ENCODE peak calls at places on chromosome 15, in four cellular contexts. One of them, this sample, is unnamed.

GRCh38 chr15:43441316-43441715 is 51.6 kb downstream of the TP53BP1 start:
- DNase-seq in GM12892: no peak
- DNase-seq in endothelial cell of umbilical vein: no peak
- DNase-seq in Peyer's patch: no peak
- DNase-seq in this sample: peak; percentile 29

GRCh38 chr15:40630313-40630712 is 36.3 kb downstream of the KNL1 start:
- DNase-seq in GM12892: no peak
- DNase-seq in endothelial cell of umbilical vein: no peak
- DNase-seq in Peyer's patch: no peak
- DNase-seq in this sample: no peak

GRCh38 chr15:59274126-59274970 is 67.7 kb downstream of the LDHAL6B start:
- DNase-seq in GM12892: no peak
- DNase-seq in endothelial cell of umbilical vein: peak; percentile 48
- DNase-seq in Peyer's patch: no peak
- DNase-seq in this sample: peak; percentile 19

GRCh38 chr15:48250640-48251076 is 44.6 kb downstream of the SLC12A1 start:
- DNase-seq in GM12892: no peak
- DNase-seq in endothelial cell of umbilical vein: peak; percentile 71
- DNase-seq in Peyer's patch: no peak
- DNase-seq in this sample: peak; percentile 4

GRCh38 chr15:76866716-76867321 is 38.3 kb downstream of the SCAPER start:
- DNase-seq in GM12892: no peak
- DNase-seq in endothelial cell of umbilical vein: peak; percentile 64
- DNase-seq in Peyer's patch: no peak
- DNase-seq in this sample: no peak

GRCh38 chr15:35067501-35068347 is 17.4 kb downstream of the NANOGP8 start:
- DNase-seq in GM12892: no peak
- DNase-seq in endothelial cell of umbilical vein: no peak
- DNase-seq in Peyer's patch: no peak
- DNase-seq in this sample: no peak

GRCh38 chr15:85769182-85769900 is 25.4 kb downstream of the KLHL25 start:
- DNase-seq in GM12892: no peak
- DNase-seq in endothelial cell of umbilical vein: no peak
- DNase-seq in Peyer's patch: no peak
- DNase-seq in this sample: no peak

GRCh38 chr15:74957301-74958035 is 896 bp upstream of the RPP25 start:
- DNase-seq in GM12892: no peak
- DNase-seq in endothelial cell of umbilical vein: no peak
- DNase-seq in Peyer's patch: peak; percentile 64
- DNase-seq in this sample: no peak

GRCh38 chr15:56869573-56869972 is 48.9 kb upstream of the TCF12 start:
- DNase-seq in GM12892: no peak
- DNase-seq in endothelial cell of umbilical vein: peak; percentile 31
- DNase-seq in Peyer's patch: peak; percentile 63
- DNase-seq in this sample: no peak

GRCh38 chr15:74369084-74369745 is 1.8 kb upstream of the CYP11A1 start:
- DNase-seq in GM12892: no peak
- DNase-seq in endothelial cell of umbilical vein: no peak
- DNase-seq in Peyer's patch: no peak
- DNase-seq in this sample: no peak

GRCh38 chr15:98906712-98907083 is 100.9 kb downstream of the PGPEP1L start:
- DNase-seq in GM12892: no peak
- DNase-seq in endothelial cell of umbilical vein: no peak
- DNase-seq in Peyer's patch: no peak
- DNase-seq in this sample: no peak

GRCh38 chr15:95277266-95277665 is 1045.9 kb downstream of the MCTP2 start:
- DNase-seq in GM12892: no peak
- DNase-seq in endothelial cell of umbilical vein: no peak
- DNase-seq in Peyer's patch: no peak
- DNase-seq in this sample: no peak

GRCh38 chr15:44882499-44882968 is 74.0 kb upstream of the TERB2 start:
- DNase-seq in GM12892: no peak
- DNase-seq in endothelial cell of umbilical vein: no peak
- DNase-seq in Peyer's patch: no peak
- DNase-seq in this sample: peak; percentile 7

GRCh38 chr15:66075947-66076346 is 177.6 kb downstream of the MEGF11 start:
- DNase-seq in GM12892: no peak
- DNase-seq in endothelial cell of umbilical vein: no peak
- DNase-seq in Peyer's patch: no peak
- DNase-seq in this sample: no peak

GRCh38 chr15:40283615-40284306 is 897 bp upstream of the ANKRD63 start:
- DNase-seq in GM12892: no peak
- DNase-seq in endothelial cell of umbilical vein: no peak
- DNase-seq in Peyer's patch: no peak
- DNase-seq in this sample: no peak

GRCh38 chr15:99100245-99101173 is 4.4 kb upstream of the SYNM start:
- DNase-seq in GM12892: peak; percentile 50
- DNase-seq in endothelial cell of umbilical vein: peak; percentile 59
- DNase-seq in Peyer's patch: peak; percentile 86
- DNase-seq in this sample: peak; percentile 65

GRCh38 chr15:39925112-39925830 is 5.2 kb upstream of the GPR176 start:
- DNase-seq in GM12892: no peak
- DNase-seq in endothelial cell of umbilical vein: peak; percentile 36
- DNase-seq in Peyer's patch: no peak
- DNase-seq in this sample: no peak

GRCh38 chr15:72216079-72216478 is 14.9 kb downstream of the PKM start:
- DNase-seq in GM12892: no peak
- DNase-seq in endothelial cell of umbilical vein: no peak
- DNase-seq in Peyer's patch: no peak
- DNase-seq in this sample: no peak

GRCh38 chr15:85463273-85463937 is 83.0 kb downstream of the AKAP13 start:
- DNase-seq in GM12892: no peak
- DNase-seq in endothelial cell of umbilical vein: no peak
- DNase-seq in Peyer's patch: no peak
- DNase-seq in this sample: no peak

GRCh38 chr15:36371509-36371908 is 207.9 kb upstream of the CDIN1 start:
- DNase-seq in GM12892: no peak
- DNase-seq in endothelial cell of umbilical vein: no peak
- DNase-seq in Peyer's patch: no peak
- DNase-seq in this sample: no peak

GRCh38 chr15:87752250-87752951 is 504.1 kb downstream of the NTRK3 start:
- DNase-seq in GM12892: no peak
- DNase-seq in endothelial cell of umbilical vein: peak; percentile 73
- DNase-seq in Peyer's patch: no peak
- DNase-seq in this sample: peak; percentile 22

GRCh38 chr15:78350058-78350457 is 9.9 kb downstream of the CRABP1 start:
- DNase-seq in GM12892: no peak
- DNase-seq in endothelial cell of umbilical vein: no peak
- DNase-seq in Peyer's patch: no peak
- DNase-seq in this sample: no peak

GRCh38 chr15:74958908-74959642 is 2.5 kb upstream of the RPP25 start:
- DNase-seq in GM12892: no peak
- DNase-seq in endothelial cell of umbilical vein: no peak
- DNase-seq in Peyer's patch: no peak
- DNase-seq in this sample: no peak

GRCh38 chr15:101039461-101039860 is 120.3 kb downstream of the LRRK1 start:
- DNase-seq in GM12892: no peak
- DNase-seq in endothelial cell of umbilical vein: peak; percentile 21
- DNase-seq in Peyer's patch: peak; percentile 26
- DNase-seq in this sample: no peak

GRCh38 chr15:101035611-101036010 is 116.5 kb downstream of the LRRK1 start:
- DNase-seq in GM12892: no peak
- DNase-seq in endothelial cell of umbilical vein: no peak
- DNase-seq in Peyer's patch: no peak
- DNase-seq in this sample: no peak

GRCh38 chr15:101038327-101039003 is 119.3 kb downstream of the LRRK1 start:
- DNase-seq in GM12892: no peak
- DNase-seq in endothelial cell of umbilical vein: no peak
- DNase-seq in Peyer's patch: peak; percentile 17
- DNase-seq in this sample: no peak

GRCh38 chr15:101036189-101036588 is 117.0 kb downstream of the LRRK1 start:
- DNase-seq in GM12892: no peak
- DNase-seq in endothelial cell of umbilical vein: no peak
- DNase-seq in Peyer's patch: no peak
- DNase-seq in this sample: no peak

GRCh38 chr15:101037090-101037830 is 118.1 kb downstream of the LRRK1 start:
- DNase-seq in GM12892: no peak
- DNase-seq in endothelial cell of umbilical vein: no peak
- DNase-seq in Peyer's patch: peak; percentile 21
- DNase-seq in this sample: no peak
- TF ChIP-seq POLR2A in GM12892: no peak
- TF ChIP-seq POLR2A in endothelial cell of umbilical vein: no peak
- TF ChIP-seq POLR2A in Peyer's patch: no peak
- TF ChIP-seq POLR2A in this sample: no peak

GRCh38 chr15:52179278-52180195 is 11.7 kb downstream of the GNB5 start:
- DNase-seq in GM12892: peak; percentile 86
- DNase-seq in endothelial cell of umbilical vein: peak; percentile 82
- DNase-seq in Peyer's patch: peak; percentile 96
- DNase-seq in this sample: peak; percentile 74
- TF ChIP-seq POLR2A in GM12892: peak; percentile 80
- TF ChIP-seq POLR2A in endothelial cell of umbilical vein: peak; percentile 59
- TF ChIP-seq POLR2A in Peyer's patch: peak; percentile 12
- TF ChIP-seq POLR2A in this sample: peak; percentile 87

DNA sequence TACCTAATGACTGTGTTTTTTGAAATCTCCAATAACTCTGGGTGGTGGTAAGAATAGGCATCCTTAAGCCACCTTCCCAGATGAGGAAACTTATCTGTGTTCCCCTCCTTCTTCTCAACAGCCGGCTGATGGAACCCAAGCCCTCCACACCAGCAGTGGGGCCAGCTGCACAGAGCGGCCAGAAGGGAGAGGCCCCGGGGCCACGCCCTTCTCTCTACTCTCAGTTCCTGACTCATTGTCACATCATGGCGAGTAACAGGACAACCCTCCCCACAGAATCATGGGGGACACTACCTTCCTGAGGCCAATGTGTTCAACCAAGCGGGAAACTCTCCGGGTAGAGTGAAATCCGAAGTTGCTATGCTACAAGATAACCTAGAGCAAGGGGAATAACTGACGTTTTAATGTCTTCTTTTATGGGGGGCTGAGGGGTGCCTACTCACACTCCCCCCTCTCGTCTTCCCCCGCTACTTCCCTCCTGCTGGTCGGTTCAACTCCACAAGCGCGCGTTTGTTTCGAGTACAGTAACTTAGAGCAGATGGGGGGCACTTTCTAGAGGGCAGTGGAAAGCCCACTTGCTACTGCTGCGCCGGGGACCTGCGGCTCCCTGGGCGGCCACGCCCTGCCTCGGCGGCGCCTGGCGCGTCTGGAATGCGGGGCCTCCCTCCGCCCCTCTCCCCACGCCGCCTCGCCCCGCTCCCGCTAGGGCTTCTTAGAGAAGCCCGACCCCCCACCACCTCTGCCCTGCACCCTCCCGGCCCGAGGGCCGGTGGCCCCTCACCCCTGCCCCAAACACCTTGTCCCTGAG is 618 bp downstream of the ANXA2 start:
- DNase-seq in GM12892: peak; percentile 56
- DNase-seq in endothelial cell of umbilical vein: no peak
- DNase-seq in Peyer's patch: peak; percentile 89
- DNase-seq in this sample: no peak
- TF ChIP-seq POLR2A in GM12892: peak; percentile 41
- TF ChIP-seq POLR2A in endothelial cell of umbilical vein: no peak
- TF ChIP-seq POLR2A in Peyer's patch: peak; percentile 28
- TF ChIP-seq POLR2A in this sample: peak; percentile 7

GRCh38 chr15:100931143-100931890 is 12.2 kb downstream of the LRRK1 start:
- DNase-seq in GM12892: no peak
- DNase-seq in endothelial cell of umbilical vein: no peak
- DNase-seq in Peyer's patch: no peak
- DNase-seq in this sample: no peak
- TF ChIP-seq POLR2A in GM12892: no peak
- TF ChIP-seq POLR2A in endothelial cell of umbilical vein: no peak
- TF ChIP-seq POLR2A in Peyer's patch: no peak
- TF ChIP-seq POLR2A in this sample: no peak

This sample was measured in H54.